ENCODE peak calls at places on chromosomes 11 and 22, in seven cellular contexts. One of them, this sample, is unnamed.

GRCh38 chr11:124745270-124745834 is 5.6 kb downstream of the NRGN start:
- ATAC-seq in left lung: no peak
- ATAC-seq in GM23338: no peak
- ATAC-seq in CD8-positive, alpha-beta T cell: no peak
- ATAC-seq in A549: no peak
- ATAC-seq in pancreas: no peak
- ATAC-seq in upper lobe of left lung: no peak
- ATAC-seq in this sample: no peak

GRCh38 chr11:44611088-44611487 is 45.6 kb downstream of the CD82 start:
- ATAC-seq in pancreas: no peak
- ATAC-seq in A549: peak; percentile 51
- ATAC-seq in GM23338: peak; percentile 35
- ATAC-seq in CD8-positive, alpha-beta T cell: no peak
- ATAC-seq in left lung: no peak
- ATAC-seq in upper lobe of left lung: no peak
- ATAC-seq in this sample: peak; percentile 19

GRCh38 chr11:94171693-94172440 is 43.2 kb downstream of the PANX1 start:
- ATAC-seq in pancreas: peak; percentile 78
- ATAC-seq in left lung: peak; percentile 77
- ATAC-seq in A549: peak; percentile 85
- ATAC-seq in CD8-positive, alpha-beta T cell: no peak
- ATAC-seq in GM23338: peak; percentile 94
- ATAC-seq in upper lobe of left lung: peak; percentile 53
- ATAC-seq in this sample: no peak

GRCh38 chr11:8357891-8358566 is 94.4 kb upstream of the LMO1 start:
- ATAC-seq in CD8-positive, alpha-beta T cell: no peak
- ATAC-seq in pancreas: no peak
- ATAC-seq in upper lobe of left lung: no peak
- ATAC-seq in left lung: no peak
- ATAC-seq in A549: no peak
- ATAC-seq in GM23338: peak; percentile 59
- ATAC-seq in this sample: no peak

GRCh38 chr22:37309221-37310074 is 27.1 kb downstream of the CYTH4 start:
- ATAC-seq in upper lobe of left lung: no peak
- ATAC-seq in A549: no peak
- ATAC-seq in pancreas: no peak
- ATAC-seq in CD8-positive, alpha-beta T cell: peak; percentile 50
- ATAC-seq in GM23338: no peak
- ATAC-seq in left lung: peak; percentile 7
- ATAC-seq in this sample: no peak

GRCh38 chr11:115317428-115318185 is 186.6 kb downstream of the CADM1 start:
- ATAC-seq in pancreas: no peak
- ATAC-seq in upper lobe of left lung: no peak
- ATAC-seq in CD8-positive, alpha-beta T cell: no peak
- ATAC-seq in A549: no peak
- ATAC-seq in GM23338: no peak
- ATAC-seq in left lung: no peak
- ATAC-seq in this sample: no peak

GRCh38 chr11:130462101-130462885 is 13.8 kb downstream of the ADAMTS15 start:
- ATAC-seq in pancreas: no peak
- ATAC-seq in CD8-positive, alpha-beta T cell: no peak
- ATAC-seq in upper lobe of left lung: no peak
- ATAC-seq in GM23338: no peak
- ATAC-seq in left lung: no peak
- ATAC-seq in A549: no peak
- ATAC-seq in this sample: no peak

GRCh38 chr22:46212195-46212594 is 37.9 kb downstream of the CDPF1 start:
- ATAC-seq in GM23338: no peak
- ATAC-seq in pancreas: no peak
- ATAC-seq in upper lobe of left lung: no peak
- ATAC-seq in A549: no peak
- ATAC-seq in CD8-positive, alpha-beta T cell: no peak
- ATAC-seq in left lung: no peak
- ATAC-seq in this sample: no peak

GRCh38 chr11:115488945-115489344 is 15.3 kb downstream of the CADM1 start:
- ATAC-seq in pancreas: no peak
- ATAC-seq in upper lobe of left lung: peak; percentile 58
- ATAC-seq in A549: peak; percentile 96
- ATAC-seq in GM23338: no peak
- ATAC-seq in CD8-positive, alpha-beta T cell: no peak
- ATAC-seq in left lung: peak; percentile 82
- ATAC-seq in this sample: no peak

GRCh38 chr22:17629167-17629489 is 579 bp upstream of the ATP6V1E1 start:
- ATAC-seq in A549: peak; percentile 46
- ATAC-seq in upper lobe of left lung: peak; percentile 9
- ATAC-seq in GM23338: peak; percentile 20
- ATAC-seq in CD8-positive, alpha-beta T cell: peak; percentile 5
- ATAC-seq in left lung: peak; percentile 4
- ATAC-seq in pancreas: no peak
- ATAC-seq in this sample: no peak

GRCh38 chr22:45251828-45252227 is 11.1 kb upstream of the KIAA0930 start:
- ATAC-seq in left lung: no peak
- ATAC-seq in GM23338: no peak
- ATAC-seq in CD8-positive, alpha-beta T cell: peak; percentile 31
- ATAC-seq in A549: no peak
- ATAC-seq in upper lobe of left lung: no peak
- ATAC-seq in pancreas: no peak
- ATAC-seq in this sample: no peak

GRCh38 chr22:20563464-20563906 is 56.1 kb downstream of the MED15 start:
- ATAC-seq in pancreas: no peak
- ATAC-seq in upper lobe of left lung: no peak
- ATAC-seq in CD8-positive, alpha-beta T cell: no peak
- ATAC-seq in GM23338: no peak
- ATAC-seq in left lung: no peak
- ATAC-seq in A549: no peak
- ATAC-seq in this sample: no peak

GRCh38 chr11:9817191-9817590 is 153.3 kb downstream of the SWAP70 start:
- ATAC-seq in CD8-positive, alpha-beta T cell: no peak
- ATAC-seq in pancreas: no peak
- ATAC-seq in A549: no peak
- ATAC-seq in left lung: no peak
- ATAC-seq in upper lobe of left lung: no peak
- ATAC-seq in GM23338: no peak
- ATAC-seq in this sample: no peak

GRCh38 chr11:109521571-109522086 is 99.6 kb downstream of the C11orf87 start:
- ATAC-seq in CD8-positive, alpha-beta T cell: no peak
- ATAC-seq in GM23338: no peak
- ATAC-seq in pancreas: no peak
- ATAC-seq in upper lobe of left lung: no peak
- ATAC-seq in left lung: no peak
- ATAC-seq in A549: no peak
- ATAC-seq in this sample: no peak

GRCh38 chr11:33006010-33006409 is 9.7 kb upstream of the DEPDC7 start:
- ATAC-seq in GM23338: no peak
- ATAC-seq in pancreas: no peak
- ATAC-seq in A549: no peak
- ATAC-seq in CD8-positive, alpha-beta T cell: no peak
- ATAC-seq in upper lobe of left lung: no peak
- ATAC-seq in left lung: no peak
- ATAC-seq in this sample: no peak

GRCh38 chr11:106333678-106334077 is 256.2 kb downstream of the AASDHPPT start:
- ATAC-seq in upper lobe of left lung: no peak
- ATAC-seq in left lung: no peak
- ATAC-seq in GM23338: no peak
- ATAC-seq in A549: no peak
- ATAC-seq in CD8-positive, alpha-beta T cell: no peak
- ATAC-seq in pancreas: no peak
- ATAC-seq in this sample: no peak

GRCh38 chr22:29581799-29582198 is 886 bp upstream of the NIPSNAP1 start:
- ATAC-seq in left lung: peak; percentile 56
- ATAC-seq in A549: no peak
- ATAC-seq in GM23338: no peak
- ATAC-seq in pancreas: peak; percentile 9
- ATAC-seq in CD8-positive, alpha-beta T cell: no peak
- ATAC-seq in upper lobe of left lung: no peak
- ATAC-seq in this sample: no peak
- H3K27ac ChIP-seq in left lung: no peak overlapping the region
- H3K27ac ChIP-seq in A549: peak overlapping the region; percentile 84
- H3K27ac ChIP-seq in GM23338: peak overlapping the region; percentile 53
- H3K27ac ChIP-seq in pancreas: no peak overlapping the region
- H3K27ac ChIP-seq in CD8-positive, alpha-beta T cell: no peak overlapping the region
- H3K27ac ChIP-seq in upper lobe of left lung: no peak overlapping the region
- H3K27ac ChIP-seq in this sample: no peak overlapping the region

DNA sequence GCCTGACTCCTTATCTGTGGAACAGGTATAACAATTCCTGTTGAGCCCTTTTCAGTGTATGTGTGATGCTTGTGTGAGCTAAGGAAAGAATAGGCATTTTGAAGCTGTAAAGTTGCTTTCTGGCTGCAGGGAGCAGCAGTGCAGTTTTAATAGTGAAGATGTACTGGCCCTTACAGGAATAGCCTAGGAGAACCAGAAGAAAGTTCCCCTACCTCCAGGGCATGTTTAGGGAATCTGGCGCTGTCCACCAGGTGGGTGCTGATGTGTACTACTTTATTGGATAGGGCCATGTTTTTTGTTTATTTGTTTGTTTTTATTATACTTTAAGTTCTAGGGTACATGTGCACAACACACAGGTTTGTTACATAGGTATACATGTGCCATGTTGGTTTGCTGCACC is 11.5 kb downstream of the BMAL1 start:
- ATAC-seq in pancreas: peak; percentile 48
- ATAC-seq in CD8-positive, alpha-beta T cell: no peak
- ATAC-seq in A549: peak; percentile 69
- ATAC-seq in upper lobe of left lung: no peak
- ATAC-seq in left lung: peak; percentile 68
- ATAC-seq in GM23338: peak; percentile 72
- ATAC-seq in this sample: no peak
- H3K27ac ChIP-seq in pancreas: no peak overlapping the region
- H3K27ac ChIP-seq in CD8-positive, alpha-beta T cell: no peak overlapping the region
- H3K27ac ChIP-seq in A549: no peak overlapping the region
- H3K27ac ChIP-seq in upper lobe of left lung: no peak overlapping the region
- H3K27ac ChIP-seq in left lung: no peak overlapping the region
- H3K27ac ChIP-seq in GM23338: no peak overlapping the region
- H3K27ac ChIP-seq in this sample: no peak overlapping the region

GRCh38 chr11:77141034-77141433 is 13.0 kb downstream of the MYO7A start:
- ATAC-seq in left lung: peak; percentile 95
- ATAC-seq in pancreas: peak; percentile 87
- ATAC-seq in upper lobe of left lung: peak; percentile 20
- ATAC-seq in GM23338: no peak
- ATAC-seq in A549: peak; percentile 25
- ATAC-seq in CD8-positive, alpha-beta T cell: no peak
- ATAC-seq in this sample: no peak

GRCh38 chr11:77139201-77139600 is 11.2 kb downstream of the MYO7A start:
- ATAC-seq in CD8-positive, alpha-beta T cell: no peak
- ATAC-seq in GM23338: no peak
- ATAC-seq in upper lobe of left lung: no peak
- ATAC-seq in pancreas: no peak
- ATAC-seq in left lung: no peak
- ATAC-seq in A549: no peak
- ATAC-seq in this sample: no peak

GRCh38 chr11:77142091-77142975 is 14.3 kb downstream of the MYO7A start:
- ATAC-seq in CD8-positive, alpha-beta T cell: peak; percentile 81
- ATAC-seq in upper lobe of left lung: no peak
- ATAC-seq in pancreas: no peak
- ATAC-seq in left lung: no peak
- ATAC-seq in GM23338: no peak
- ATAC-seq in A549: no peak
- ATAC-seq in this sample: no peak

GRCh38 chr11:77141475-77141874 is 13.4 kb downstream of the MYO7A start:
- ATAC-seq in left lung: no peak
- ATAC-seq in CD8-positive, alpha-beta T cell: no peak
- ATAC-seq in GM23338: no peak
- ATAC-seq in pancreas: no peak
- ATAC-seq in A549: no peak
- ATAC-seq in upper lobe of left lung: no peak
- ATAC-seq in this sample: no peak

GRCh38 chr11:77140231-77140959 is 12.3 kb downstream of the MYO7A start:
- ATAC-seq in upper lobe of left lung: peak; percentile 40
- ATAC-seq in A549: no peak
- ATAC-seq in CD8-positive, alpha-beta T cell: no peak
- ATAC-seq in GM23338: peak; percentile 82
- ATAC-seq in pancreas: peak; percentile 81
- ATAC-seq in left lung: peak; percentile 21
- ATAC-seq in this sample: peak; percentile 64
- H3K27ac ChIP-seq in upper lobe of left lung: no peak overlapping the region
- H3K27ac ChIP-seq in A549: no peak overlapping the region
- H3K27ac ChIP-seq in CD8-positive, alpha-beta T cell: no peak overlapping the region
- H3K27ac ChIP-seq in GM23338: no peak overlapping the region
- H3K27ac ChIP-seq in pancreas: peak overlapping the region; percentile 8
- H3K27ac ChIP-seq in left lung: no peak overlapping the region
- H3K27ac ChIP-seq in this sample: no peak overlapping the region

DNA sequence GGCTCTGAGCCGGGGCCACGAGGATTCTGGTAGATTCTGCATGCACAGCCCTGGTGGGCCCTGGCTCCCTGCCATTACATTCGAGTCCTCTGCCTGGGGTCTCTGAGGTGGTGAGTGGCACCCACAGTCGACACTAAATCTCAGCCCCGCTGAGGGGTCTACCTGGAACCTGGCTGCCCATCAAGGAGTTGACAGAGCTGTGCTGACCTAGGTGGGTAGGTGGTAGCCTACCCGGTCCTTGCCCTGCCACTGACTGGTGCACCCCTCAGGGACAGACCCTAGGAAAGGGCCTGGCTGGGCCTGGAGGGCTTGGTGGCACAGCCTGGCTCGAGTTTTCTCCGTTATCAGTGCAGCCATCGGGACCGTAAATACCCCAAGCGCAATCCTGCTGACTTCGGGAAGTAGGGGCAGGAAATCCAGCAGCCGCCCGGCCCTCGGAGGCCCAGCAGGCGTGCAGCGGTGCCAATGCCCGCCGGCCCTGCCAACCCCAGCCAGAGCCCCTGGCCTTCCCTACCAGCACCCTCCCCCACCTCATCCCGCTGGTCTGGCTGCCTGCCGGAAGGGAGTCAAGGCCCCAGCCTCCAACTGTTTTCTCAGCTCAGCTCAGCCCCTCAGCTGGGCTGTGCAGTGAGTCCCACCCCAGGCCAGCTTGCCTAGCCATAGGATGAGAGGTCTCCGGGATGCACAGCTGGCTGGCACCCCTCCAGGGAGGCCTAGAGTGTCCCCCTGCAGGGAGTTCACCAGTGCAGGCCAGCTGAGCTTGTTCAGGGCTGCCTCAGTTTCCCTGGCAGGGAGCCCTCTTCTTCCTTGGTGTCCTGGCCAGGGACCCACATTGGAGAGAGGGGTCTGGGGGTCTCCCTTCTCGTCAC is 80.4 kb upstream of the KCNQ1OT1 start:
- ATAC-seq in CD8-positive, alpha-beta T cell: no peak
- ATAC-seq in left lung: no peak
- ATAC-seq in GM23338: no peak
- ATAC-seq in upper lobe of left lung: no peak
- ATAC-seq in A549: no peak
- ATAC-seq in pancreas: peak; percentile 2
- ATAC-seq in this sample: no peak
- H3K27ac ChIP-seq in CD8-positive, alpha-beta T cell: no peak overlapping the region
- H3K27ac ChIP-seq in left lung: peak overlapping the region; percentile 47
- H3K27ac ChIP-seq in GM23338: no peak overlapping the region
- H3K27ac ChIP-seq in upper lobe of left lung: peak overlapping the region; percentile 83
- H3K27ac ChIP-seq in A549: peak overlapping the region; percentile 53
- H3K27ac ChIP-seq in pancreas: peak overlapping the region; percentile 78
- H3K27ac ChIP-seq in this sample: peak overlapping the region; percentile 90

GRCh38 chr11:6336293-6336692 is 16.0 kb upstream of the CAVIN3 start:
- ATAC-seq in A549: no peak
- ATAC-seq in upper lobe of left lung: no peak
- ATAC-seq in left lung: no peak
- ATAC-seq in pancreas: no peak
- ATAC-seq in GM23338: no peak
- ATAC-seq in CD8-positive, alpha-beta T cell: no peak
- ATAC-seq in this sample: no peak
- H3K27ac ChIP-seq in A549: no peak overlapping the region
- H3K27ac ChIP-seq in upper lobe of left lung: no peak overlapping the region
- H3K27ac ChIP-seq in left lung: no peak overlapping the region
- H3K27ac ChIP-seq in pancreas: no peak overlapping the region
- H3K27ac ChIP-seq in GM23338: no peak overlapping the region
- H3K27ac ChIP-seq in CD8-positive, alpha-beta T cell: no peak overlapping the region
- H3K27ac ChIP-seq in this sample: no peak overlapping the region

GRCh38 chr11:112582366-112582765 is 321.7 kb upstream of the PLET1 start:
- ATAC-seq in upper lobe of left lung: no peak
- ATAC-seq in pancreas: no peak
- ATAC-seq in left lung: no peak
- ATAC-seq in CD8-positive, alpha-beta T cell: no peak
- ATAC-seq in GM23338: no peak
- ATAC-seq in A549: no peak
- ATAC-seq in this sample: no peak
- H3K27ac ChIP-seq in upper lobe of left lung: no peak overlapping the region
- H3K27ac ChIP-seq in pancreas: no peak overlapping the region
- H3K27ac ChIP-seq in left lung: no peak overlapping the region
- H3K27ac ChIP-seq in CD8-positive, alpha-beta T cell: no peak overlapping the region
- H3K27ac ChIP-seq in GM23338: no peak overlapping the region
- H3K27ac ChIP-seq in A549: no peak overlapping the region
- H3K27ac ChIP-seq in this sample: peak overlapping the region; percentile 45